ENCODE peak calls at places on chromosomes 5 and 9, in five cellular contexts. One of them, this sample, is unnamed.

GRCh38 chr9:91833878-91834255 is 116.2 kb downstream of the ROR2 start:
- DNase-seq in RWPE1: no peak
- DNase-seq in central memory CD4-positive, alpha-beta T cell: no peak
- DNase-seq in ELF-1: no peak
- DNase-seq in activated naive CD8-positive, alpha-beta T cell treated with anti-CD3 and anti-CD28 coated beads, Interleukin-2, amount 50 U/mL, for 24 hours: no peak
- DNase-seq in this sample: no peak

GRCh38 chr9:135790356-135790755 is 88.4 kb downstream of the KCNT1 start:
- DNase-seq in RWPE1: no peak
- DNase-seq in central memory CD4-positive, alpha-beta T cell: no peak
- DNase-seq in ELF-1: no peak
- DNase-seq in activated naive CD8-positive, alpha-beta T cell treated with anti-CD3 and anti-CD28 coated beads, Interleukin-2, amount 50 U/mL, for 24 hours: no peak
- DNase-seq in this sample: no peak

GRCh38 chr5:368162-369084 is 46.9 kb downstream of the AHRR start:
- DNase-seq in RWPE1: no peak
- DNase-seq in central memory CD4-positive, alpha-beta T cell: no peak
- DNase-seq in ELF-1: no peak
- DNase-seq in activated naive CD8-positive, alpha-beta T cell treated with anti-CD3 and anti-CD28 coated beads, Interleukin-2, amount 50 U/mL, for 24 hours: peak
- DNase-seq in this sample: no peak

GRCh38 chr5:100505984-100506670 is 29.0 kb upstream of the FAM174A start:
- DNase-seq in RWPE1: peak
- DNase-seq in central memory CD4-positive, alpha-beta T cell: no peak
- DNase-seq in ELF-1: no peak
- DNase-seq in activated naive CD8-positive, alpha-beta T cell treated with anti-CD3 and anti-CD28 coated beads, Interleukin-2, amount 50 U/mL, for 24 hours: no peak
- DNase-seq in this sample: peak

GRCh38 chr9:134839441-134840125 is 41.0 kb upstream of the FCN2 start:
- DNase-seq in RWPE1: no peak
- DNase-seq in central memory CD4-positive, alpha-beta T cell: no peak
- DNase-seq in ELF-1: peak
- DNase-seq in activated naive CD8-positive, alpha-beta T cell treated with anti-CD3 and anti-CD28 coated beads, Interleukin-2, amount 50 U/mL, for 24 hours: no peak
- DNase-seq in this sample: no peak

GRCh38 chr5:163880307-163880706 is 374.9 kb downstream of the MAT2B start:
- DNase-seq in RWPE1: no peak
- DNase-seq in central memory CD4-positive, alpha-beta T cell: no peak
- DNase-seq in ELF-1: no peak
- DNase-seq in activated naive CD8-positive, alpha-beta T cell treated with anti-CD3 and anti-CD28 coated beads, Interleukin-2, amount 50 U/mL, for 24 hours: no peak
- DNase-seq in this sample: no peak

GRCh38 chr9:1083325-1083913 is 33.3 kb downstream of the DMRT2 start:
- DNase-seq in RWPE1: peak
- DNase-seq in central memory CD4-positive, alpha-beta T cell: no peak
- DNase-seq in ELF-1: peak
- DNase-seq in activated naive CD8-positive, alpha-beta T cell treated with anti-CD3 and anti-CD28 coated beads, Interleukin-2, amount 50 U/mL, for 24 hours: no peak
- DNase-seq in this sample: peak

GRCh38 chr5:140145818-140146522 is 20.2 kb downstream of the IGIP start:
- DNase-seq in RWPE1: peak
- DNase-seq in central memory CD4-positive, alpha-beta T cell: peak
- DNase-seq in ELF-1: peak
- DNase-seq in activated naive CD8-positive, alpha-beta T cell treated with anti-CD3 and anti-CD28 coated beads, Interleukin-2, amount 50 U/mL, for 24 hours: peak
- DNase-seq in this sample: no peak

GRCh38 chr9:21402387-21403247 is 6.3 kb upstream of the IFNA8 start:
- DNase-seq in RWPE1: no peak
- DNase-seq in central memory CD4-positive, alpha-beta T cell: no peak
- DNase-seq in ELF-1: peak
- DNase-seq in activated naive CD8-positive, alpha-beta T cell treated with anti-CD3 and anti-CD28 coated beads, Interleukin-2, amount 50 U/mL, for 24 hours: peak
- DNase-seq in this sample: no peak

GRCh38 chr5:54278031-54278830 is 32.1 kb downstream of the ARL15 start:
- DNase-seq in RWPE1: no peak
- DNase-seq in central memory CD4-positive, alpha-beta T cell: no peak
- DNase-seq in ELF-1: peak
- DNase-seq in activated naive CD8-positive, alpha-beta T cell treated with anti-CD3 and anti-CD28 coated beads, Interleukin-2, amount 50 U/mL, for 24 hours: no peak
- DNase-seq in this sample: no peak

GRCh38 chr9:87644659-87645058 is 81.3 kb upstream of the CTSL start:
- DNase-seq in RWPE1: no peak
- DNase-seq in central memory CD4-positive, alpha-beta T cell: no peak
- DNase-seq in ELF-1: no peak
- DNase-seq in activated naive CD8-positive, alpha-beta T cell treated with anti-CD3 and anti-CD28 coated beads, Interleukin-2, amount 50 U/mL, for 24 hours: no peak
- DNase-seq in this sample: no peak

GRCh38 chr5:173830421-173830820 is 57.7 kb upstream of the CPEB4 start:
- DNase-seq in RWPE1: no peak
- DNase-seq in central memory CD4-positive, alpha-beta T cell: no peak
- DNase-seq in ELF-1: no peak
- DNase-seq in activated naive CD8-positive, alpha-beta T cell treated with anti-CD3 and anti-CD28 coated beads, Interleukin-2, amount 50 U/mL, for 24 hours: no peak
- DNase-seq in this sample: no peak

GRCh38 chr9:99680191-99680590 is 141.5 kb upstream of the NR4A3 start:
- DNase-seq in RWPE1: no peak
- DNase-seq in central memory CD4-positive, alpha-beta T cell: no peak
- DNase-seq in ELF-1: no peak
- DNase-seq in activated naive CD8-positive, alpha-beta T cell treated with anti-CD3 and anti-CD28 coated beads, Interleukin-2, amount 50 U/mL, for 24 hours: no peak
- DNase-seq in this sample: peak

GRCh38 chr9:129059796-129060785 is 20.8 kb upstream of the DOLPP1 start:
- DNase-seq in RWPE1: no peak
- DNase-seq in central memory CD4-positive, alpha-beta T cell: no peak
- DNase-seq in ELF-1: no peak
- DNase-seq in activated naive CD8-positive, alpha-beta T cell treated with anti-CD3 and anti-CD28 coated beads, Interleukin-2, amount 50 U/mL, for 24 hours: no peak
- DNase-seq in this sample: no peak

GRCh38 chr9:33329117-33329563 is 38.8 kb downstream of the NFX1 start:
- DNase-seq in RWPE1: peak
- DNase-seq in central memory CD4-positive, alpha-beta T cell: no peak
- DNase-seq in ELF-1: peak
- DNase-seq in activated naive CD8-positive, alpha-beta T cell treated with anti-CD3 and anti-CD28 coated beads, Interleukin-2, amount 50 U/mL, for 24 hours: no peak
- DNase-seq in this sample: peak

GRCh38 chr9:89387970-89388867 is 69.9 kb downstream of the SECISBP2 start:
- DNase-seq in RWPE1: peak
- DNase-seq in central memory CD4-positive, alpha-beta T cell: no peak
- DNase-seq in ELF-1: no peak
- DNase-seq in activated naive CD8-positive, alpha-beta T cell treated with anti-CD3 and anti-CD28 coated beads, Interleukin-2, amount 50 U/mL, for 24 hours: no peak
- DNase-seq in this sample: no peak

GRCh38 chr5:78364005-78364404 is 3.6 kb downstream of the SCAMP1 start:
- DNase-seq in RWPE1: no peak
- DNase-seq in central memory CD4-positive, alpha-beta T cell: no peak
- DNase-seq in ELF-1: no peak
- DNase-seq in activated naive CD8-positive, alpha-beta T cell treated with anti-CD3 and anti-CD28 coated beads, Interleukin-2, amount 50 U/mL, for 24 hours: no peak
- DNase-seq in this sample: no peak

GRCh38 chr9:124309665-124310064 is 51.9 kb downstream of the NEK6 start:
- DNase-seq in RWPE1: peak
- DNase-seq in central memory CD4-positive, alpha-beta T cell: no peak
- DNase-seq in ELF-1: peak
- DNase-seq in activated naive CD8-positive, alpha-beta T cell treated with anti-CD3 and anti-CD28 coated beads, Interleukin-2, amount 50 U/mL, for 24 hours: no peak
- DNase-seq in this sample: peak

GRCh38 chr5:23389543-23390215 is 117.7 kb upstream of the PRDM9 start:
- DNase-seq in RWPE1: no peak
- DNase-seq in central memory CD4-positive, alpha-beta T cell: no peak
- DNase-seq in ELF-1: no peak
- DNase-seq in activated naive CD8-positive, alpha-beta T cell treated with anti-CD3 and anti-CD28 coated beads, Interleukin-2, amount 50 U/mL, for 24 hours: no peak
- DNase-seq in this sample: no peak

GRCh38 chr5:98768160-98769005 is 5.1 kb upstream of the RGMB start:
- DNase-seq in RWPE1: peak
- DNase-seq in central memory CD4-positive, alpha-beta T cell: peak
- DNase-seq in ELF-1: peak
- DNase-seq in activated naive CD8-positive, alpha-beta T cell treated with anti-CD3 and anti-CD28 coated beads, Interleukin-2, amount 50 U/mL, for 24 hours: peak
- DNase-seq in this sample: peak

GRCh38 chr5:8843766-8844165 is 702.1 kb downstream of the SEMA5A start:
- DNase-seq in RWPE1: no peak
- DNase-seq in central memory CD4-positive, alpha-beta T cell: no peak
- DNase-seq in ELF-1: no peak
- DNase-seq in activated naive CD8-positive, alpha-beta T cell treated with anti-CD3 and anti-CD28 coated beads, Interleukin-2, amount 50 U/mL, for 24 hours: no peak
- DNase-seq in this sample: peak

GRCh38 chr5:78523314-78524193 is 125.0 kb downstream of the LHFPL2 start:
- DNase-seq in RWPE1: no peak
- DNase-seq in central memory CD4-positive, alpha-beta T cell: no peak
- DNase-seq in ELF-1: no peak
- DNase-seq in activated naive CD8-positive, alpha-beta T cell treated with anti-CD3 and anti-CD28 coated beads, Interleukin-2, amount 50 U/mL, for 24 hours: no peak
- DNase-seq in this sample: no peak

GRCh38 chr9:137053944-137054931 is at the start of gene ENTPD2:
- DNase-seq in RWPE1: peak
- DNase-seq in central memory CD4-positive, alpha-beta T cell: no peak
- DNase-seq in ELF-1: no peak
- DNase-seq in activated naive CD8-positive, alpha-beta T cell treated with anti-CD3 and anti-CD28 coated beads, Interleukin-2, amount 50 U/mL, for 24 hours: peak
- DNase-seq in this sample: no peak

GRCh38 chr5:14414007-14414406 is 167.6 kb upstream of the OTULINL start:
- DNase-seq in RWPE1: no peak
- DNase-seq in central memory CD4-positive, alpha-beta T cell: peak
- DNase-seq in ELF-1: no peak
- DNase-seq in activated naive CD8-positive, alpha-beta T cell treated with anti-CD3 and anti-CD28 coated beads, Interleukin-2, amount 50 U/mL, for 24 hours: no peak
- DNase-seq in this sample: no peak

GRCh38 chr9:90107021-90107771 is 502.4 kb downstream of the GADD45G start:
- DNase-seq in RWPE1: peak
- DNase-seq in central memory CD4-positive, alpha-beta T cell: no peak
- DNase-seq in ELF-1: no peak
- DNase-seq in activated naive CD8-positive, alpha-beta T cell treated with anti-CD3 and anti-CD28 coated beads, Interleukin-2, amount 50 U/mL, for 24 hours: no peak
- DNase-seq in this sample: peak

GRCh38 chr5:129767927-129768380 is 20.1 kb downstream of the MINAR2 start:
- DNase-seq in RWPE1: peak
- DNase-seq in central memory CD4-positive, alpha-beta T cell: peak
- DNase-seq in ELF-1: peak
- DNase-seq in activated naive CD8-positive, alpha-beta T cell treated with anti-CD3 and anti-CD28 coated beads, Interleukin-2, amount 50 U/mL, for 24 hours: peak
- DNase-seq in this sample: peak

GRCh38 chr9:107612136-107612535 is 122.6 kb upstream of the KLF4 start:
- DNase-seq in RWPE1: no peak
- DNase-seq in central memory CD4-positive, alpha-beta T cell: no peak
- DNase-seq in ELF-1: no peak
- DNase-seq in activated naive CD8-positive, alpha-beta T cell treated with anti-CD3 and anti-CD28 coated beads, Interleukin-2, amount 50 U/mL, for 24 hours: no peak
- DNase-seq in this sample: no peak

GRCh38 chr5:163460562-163461176 is at the start of gene HMMR:
- DNase-seq in RWPE1: no peak
- DNase-seq in central memory CD4-positive, alpha-beta T cell: no peak
- DNase-seq in ELF-1: no peak
- DNase-seq in activated naive CD8-positive, alpha-beta T cell treated with anti-CD3 and anti-CD28 coated beads, Interleukin-2, amount 50 U/mL, for 24 hours: no peak
- DNase-seq in this sample: peak

GRCh38 chr5:140108093-140109049 is 5.5 kb upstream of the PURA start:
- DNase-seq in RWPE1: peak
- DNase-seq in central memory CD4-positive, alpha-beta T cell: no peak
- DNase-seq in ELF-1: peak
- DNase-seq in activated naive CD8-positive, alpha-beta T cell treated with anti-CD3 and anti-CD28 coated beads, Interleukin-2, amount 50 U/mL, for 24 hours: peak
- DNase-seq in this sample: no peak

GRCh38 chr5:176693477-176693851 is 46.2 kb downstream of the TSPAN17 start:
- DNase-seq in RWPE1: no peak
- DNase-seq in central memory CD4-positive, alpha-beta T cell: no peak
- DNase-seq in ELF-1: no peak
- DNase-seq in activated naive CD8-positive, alpha-beta T cell treated with anti-CD3 and anti-CD28 coated beads, Interleukin-2, amount 50 U/mL, for 24 hours: no peak
- DNase-seq in this sample: no peak

GRCh38 chr5:158722940-158723339 is 376.8 kb downstream of the EBF1 start:
- DNase-seq in RWPE1: no peak
- DNase-seq in central memory CD4-positive, alpha-beta T cell: no peak
- DNase-seq in ELF-1: peak
- DNase-seq in activated naive CD8-positive, alpha-beta T cell treated with anti-CD3 and anti-CD28 coated beads, Interleukin-2, amount 50 U/mL, for 24 hours: no peak
- DNase-seq in this sample: no peak

GRCh38 chr5:170387775-170388174 is 1.4 kb downstream of the KCNMB1 start:
- DNase-seq in RWPE1: no peak
- DNase-seq in central memory CD4-positive, alpha-beta T cell: no peak
- DNase-seq in ELF-1: peak
- DNase-seq in activated naive CD8-positive, alpha-beta T cell treated with anti-CD3 and anti-CD28 coated beads, Interleukin-2, amount 50 U/mL, for 24 hours: no peak
- DNase-seq in this sample: no peak